ENCODE peak calls at places on chromosome 12, in eight cellular contexts. H, N, C, B, I, M, J and V are unnamed samples.

GRCh38 chr12:75853621-75854020 is 178.0 kb downstream of the PHLDA1 start:
- DNase-seq in H (no peak), C (no peak), N (no peak), J (no peak), B (no peak), M (no peak), I (no peak), V (no peak)

GRCh38 chr12:2291182-2291832 is 238.5 kb downstream of the CACNA1C start:
- DNase-seq in N (no peak), I (no peak), B (peak; percentile 47), H (peak; percentile 33), J (peak; percentile 68), M (peak; percentile 57), C (peak; percentile 52), V (peak; percentile 49)

GRCh38 chr12:130826151-130826801 is 12.8 kb downstream of the STX2 start:
- DNase-seq in B (peak; percentile 83), J (peak; percentile 84), N (peak; percentile 66), C (no peak), H (peak; percentile 33), M (peak; percentile 57), I (no peak), V (peak; percentile 75)

GRCh38 chr12:55619352-55620138 is 17.1 kb upstream of the OR10P1 start:
- DNase-seq in C (peak; percentile 91), B (peak; percentile 46), J (peak; percentile 97), I (peak; percentile 80), H (peak; percentile 92), N (no peak), M (peak; percentile 93), V (peak; percentile 82)

GRCh38 chr12:112964067-112964670 is 14.2 kb upstream of the OAS2 start:
- DNase-seq in J (no peak), M (no peak), N (no peak), H (no peak), I (no peak), C (no peak), B (no peak), V (no peak)

GRCh38 chr12:126936181-126936851 is 1330.7 kb upstream of the TMEM132C start:
- DNase-seq in C (peak; percentile 19), J (no peak), B (no peak), H (no peak), N (no peak), I (no peak), M (no peak), V (peak; percentile 38)

GRCh38 chr12:18431776-18432175 is 170.5 kb downstream of the PIK3C2G start:
- DNase-seq in H (no peak), M (no peak), C (no peak), B (no peak), I (no peak), N (no peak), J (no peak), V (no peak)

GRCh38 chr12:92541024-92541423 is 161.8 kb upstream of the PLEKHG7 start:
- DNase-seq in N (no peak), H (no peak), C (no peak), J (no peak), M (no peak), B (no peak), I (no peak), V (no peak)

GRCh38 chr12:96907681-96908163 is 665 bp downstream of the NEDD1 start:
- DNase-seq in J (peak; percentile 46), H (peak; percentile 15), I (peak; percentile 6), M (peak; percentile 30), B (peak; percentile 33), N (no peak), C (no peak), V (peak; percentile 9)

GRCh38 chr12:109900752-109901580 is 892 bp downstream of the TCHP start:
- DNase-seq in I (no peak), B (no peak), N (no peak), M (peak; percentile 6), C (no peak), H (no peak), J (peak; percentile 6), V (no peak)

GRCh38 chr12:106227641-106228319 is 20.0 kb downstream of the CKAP4 start:
- DNase-seq in I (no peak), J (peak; percentile 77), B (peak; percentile 78), H (peak; percentile 47), C (no peak), N (peak; percentile 68), M (peak; percentile 15), V (peak; percentile 64)

GRCh38 chr12:96878704-96879103 is 28.4 kb upstream of the NEDD1 start:
- DNase-seq in C (no peak), N (no peak), I (no peak), H (no peak), M (peak; percentile 8), B (no peak), J (peak; percentile 57), V (no peak)

GRCh38 chr12:75784591-75784990 is 247.0 kb downstream of the PHLDA1 start:
- DNase-seq in J (no peak), H (peak; percentile 73), N (no peak), M (no peak), C (no peak), B (peak; percentile 4), I (no peak), V (peak; percentile 62)

GRCh38 chr12:106892075-106892474 is 63.6 kb upstream of the TMEM263 start:
- DNase-seq in J (no peak), I (peak; percentile 29), N (no peak), M (no peak), C (no peak), B (no peak), H (no peak), V (peak; percentile 9)

GRCh38 chr12:6263931-6264330 is 46.6 kb upstream of the PLEKHG6 start:
- DNase-seq in B (no peak), H (peak; percentile 79), C (no peak), N (no peak), J (no peak), I (no peak), M (no peak), V (no peak)

GRCh38 chr12:49301759-49302158 is 6.8 kb downstream of the PRPH start:
- DNase-seq in B (peak; percentile 20), J (no peak), C (no peak), N (no peak), I (no peak), M (no peak), H (no peak), V (no peak)

GRCh38 chr12:110047297-110047940 is 903 bp downstream of the C12orf76 start:
- DNase-seq in H (no peak), B (no peak), M (no peak), N (no peak), I (no peak), J (no peak), C (no peak), V (no peak)

GRCh38 chr12:26628234-26628633 is 204.8 kb downstream of the ITPR2 start:
- DNase-seq in J (no peak), I (no peak), C (no peak), N (no peak), B (no peak), M (peak; percentile 44), H (no peak), V (no peak)

GRCh38 chr12:79415754-79416435 is 274.9 kb downstream of the PAWR start:
- DNase-seq in C (no peak), I (no peak), H (peak; percentile 42), M (no peak), B (no peak), J (peak; percentile 44), N (no peak), V (peak; percentile 48)

DNA sequence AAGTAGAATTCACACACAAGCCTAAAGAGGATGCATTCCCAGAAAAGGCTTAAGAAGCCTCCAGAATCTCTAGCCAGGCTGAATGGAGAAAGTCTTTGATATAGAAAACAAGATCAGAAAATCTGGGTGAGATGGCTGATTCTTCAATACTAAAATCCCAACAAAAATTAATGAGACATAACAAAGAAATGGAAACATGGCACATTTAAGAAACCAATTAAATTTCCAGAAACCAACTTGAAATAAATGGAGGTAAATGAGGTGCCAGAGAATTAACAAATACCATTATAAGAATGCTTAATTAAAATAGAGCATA is 51.9 kb downstream of the CPSF6 start:
- DNase-seq in H (no peak), B (no peak), I (no peak), M (no peak), N (no peak), C (no peak), J (no peak), V (no peak)
- TF ChIP-seq CTCF in H (no peak), B (peak; percentile 59), I (no peak), M (no peak), N (no peak), C (no peak), J (no peak), V (no peak)

GRCh38 chr12:100142851-100143559 is at the start of gene BLTP3B:
- DNase-seq in J (peak; percentile 78), C (peak; percentile 54), N (peak; percentile 95), B (peak; percentile 96), M (peak; percentile 63), H (peak; percentile 62), I (no peak), V (peak; percentile 93)

GRCh38 chr12:100141666-100141997 is 1.0 kb downstream of the BLTP3B start:
- DNase-seq in B (peak; percentile 53), M (peak; percentile 95), C (peak; percentile 32), I (peak; percentile 68), N (no peak), H (no peak), J (peak; percentile 93), V (no peak)

GRCh38 chr12:100145643-100146042 is 3.0 kb upstream of the BLTP3B start:
- DNase-seq in N (no peak), J (no peak), B (no peak), I (no peak), C (no peak), H (peak; percentile 51), M (no peak), V (no peak)

GRCh38 chr12:100138048-100138907 is 4.4 kb downstream of the BLTP3B start:
- DNase-seq in M (peak; percentile 29), H (no peak), N (no peak), B (no peak), J (peak; percentile 42), I (no peak), C (no peak), V (no peak)

GRCh38 chr12:100141998-100142850 is 450 bp downstream of the BLTP3B start:
- DNase-seq in J (no peak), M (no peak), I (no peak), N (no peak), B (peak; percentile 64), C (no peak), H (peak; percentile 72), V (peak; percentile 48)
- TF ChIP-seq CTCF in J (no peak), M (no peak), I (no peak), N (no peak), B (no peak), C (no peak), H (no peak), V (no peak)

GRCh38 chr12:100481021-100481420 is 7.4 kb downstream of the NR1H4 start:
- DNase-seq in I (no peak), M (no peak), C (no peak), N (no peak), J (no peak), B (no peak), H (no peak), V (no peak)
- TF ChIP-seq CTCF in I (no peak), M (no peak), C (no peak), N (no peak), J (no peak), B (no peak), H (no peak), V (no peak)

DNA sequence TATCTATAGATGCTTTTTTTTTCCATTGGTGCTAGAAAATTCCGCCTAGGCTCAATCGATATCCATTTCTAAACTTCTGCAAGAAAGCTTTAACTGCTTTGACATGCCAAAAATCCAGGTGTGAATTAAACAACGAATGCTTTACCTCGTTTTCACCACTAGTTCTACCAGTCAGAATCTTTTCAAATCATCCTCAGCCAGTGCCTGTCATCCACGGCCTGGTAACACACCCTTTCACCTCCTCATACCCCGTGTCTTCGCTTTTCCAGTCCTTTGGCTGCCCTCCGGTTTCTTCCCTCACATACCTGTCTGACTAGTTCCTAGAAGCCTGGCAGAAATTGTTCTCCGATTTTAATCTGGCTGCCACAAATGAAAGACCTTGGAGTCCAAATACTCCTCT is 1.4 kb upstream of the PHC1 start:
- DNase-seq in M (peak; percentile 5), N (no peak), H (no peak), C (no peak), I (no peak), J (no peak), B (peak; percentile 12), V (peak; percentile 36)
- TF ChIP-seq CTCF in M (no peak), N (no peak), H (no peak), C (peak; percentile 37), I (peak; percentile 34), J (no peak), B (peak; percentile 41), V (no peak)